ENCODE peak calls at places on chromosomes 6 and 20, in nine cellular contexts. One of them, this sample, is unnamed.

GRCh38 chr6:159522877-159523547 is 170.0 kb downstream of the SOD2 start:
- DNase-seq in endothelial cell: no peak
- DNase-seq in GM04503: no peak
- DNase-seq in hypothalamus: no peak
- DNase-seq in stimulated activated CD8-positive, alpha-beta memory T cell treated with anti-CD3 and anti-CD28 coated beads, Interleukin-15, amount 100 ng/mL, for 1 hour: no peak
- DNase-seq in fibroblast of mammary gland: no peak
- DNase-seq in BJ: no peak
- DNase-seq in cardiac fibroblast: no peak
- DNase-seq in GM13976: no peak
- DNase-seq in this sample: no peak

GRCh38 chr20:61802721-61803311 is 262.9 kb downstream of the TAF4 start:
- DNase-seq in endothelial cell: no peak
- DNase-seq in GM04503: no peak
- DNase-seq in hypothalamus: no peak
- DNase-seq in stimulated activated CD8-positive, alpha-beta memory T cell treated with anti-CD3 and anti-CD28 coated beads, Interleukin-15, amount 100 ng/mL, for 1 hour: no peak
- DNase-seq in fibroblast of mammary gland: no peak
- DNase-seq in BJ: no peak
- DNase-seq in cardiac fibroblast: no peak
- DNase-seq in GM13976: no peak
- DNase-seq in this sample: no peak

GRCh38 chr20:8344106-8344505 is 212.0 kb downstream of the PLCB1 start:
- DNase-seq in endothelial cell: no peak
- DNase-seq in GM04503: no peak
- DNase-seq in hypothalamus: no peak
- DNase-seq in stimulated activated CD8-positive, alpha-beta memory T cell treated with anti-CD3 and anti-CD28 coated beads, Interleukin-15, amount 100 ng/mL, for 1 hour: no peak
- DNase-seq in fibroblast of mammary gland: no peak
- DNase-seq in BJ: no peak
- DNase-seq in cardiac fibroblast: no peak
- DNase-seq in GM13976: no peak
- DNase-seq in this sample: no peak

GRCh38 chr6:133208183-133208755 is 32.9 kb upstream of the EYA4 start:
- DNase-seq in endothelial cell: no peak
- DNase-seq in GM04503: no peak
- DNase-seq in hypothalamus: no peak
- DNase-seq in stimulated activated CD8-positive, alpha-beta memory T cell treated with anti-CD3 and anti-CD28 coated beads, Interleukin-15, amount 100 ng/mL, for 1 hour: no peak
- DNase-seq in fibroblast of mammary gland: no peak
- DNase-seq in BJ: no peak
- DNase-seq in cardiac fibroblast: no peak
- DNase-seq in GM13976: no peak
- DNase-seq in this sample: no peak

GRCh38 chr6:105941616-105942412 is 144.3 kb upstream of the PRDM1 start:
- DNase-seq in endothelial cell: no peak
- DNase-seq in GM04503: peak; percentile 18
- DNase-seq in hypothalamus: no peak
- DNase-seq in stimulated activated CD8-positive, alpha-beta memory T cell treated with anti-CD3 and anti-CD28 coated beads, Interleukin-15, amount 100 ng/mL, for 1 hour: no peak
- DNase-seq in fibroblast of mammary gland: peak; percentile 51
- DNase-seq in BJ: no peak
- DNase-seq in cardiac fibroblast: no peak
- DNase-seq in GM13976: no peak
- DNase-seq in this sample: no peak

GRCh38 chr20:49801882-49802281 is 10.7 kb upstream of the SLC9A8 start:
- DNase-seq in endothelial cell: no peak
- DNase-seq in GM04503: no peak
- DNase-seq in hypothalamus: no peak
- DNase-seq in stimulated activated CD8-positive, alpha-beta memory T cell treated with anti-CD3 and anti-CD28 coated beads, Interleukin-15, amount 100 ng/mL, for 1 hour: no peak
- DNase-seq in fibroblast of mammary gland: no peak
- DNase-seq in BJ: no peak
- DNase-seq in cardiac fibroblast: no peak
- DNase-seq in GM13976: no peak
- DNase-seq in this sample: no peak

GRCh38 chr20:4563031-4563430 is 158.7 kb upstream of the PRND start:
- DNase-seq in endothelial cell: no peak
- DNase-seq in GM04503: no peak
- DNase-seq in hypothalamus: no peak
- DNase-seq in stimulated activated CD8-positive, alpha-beta memory T cell treated with anti-CD3 and anti-CD28 coated beads, Interleukin-15, amount 100 ng/mL, for 1 hour: no peak
- DNase-seq in fibroblast of mammary gland: no peak
- DNase-seq in BJ: no peak
- DNase-seq in cardiac fibroblast: no peak
- DNase-seq in GM13976: no peak
- DNase-seq in this sample: no peak

GRCh38 chr6:82842721-82843120 is 222.9 kb downstream of the UBE3D start:
- DNase-seq in endothelial cell: no peak
- DNase-seq in GM04503: peak; percentile 66
- DNase-seq in hypothalamus: no peak
- DNase-seq in stimulated activated CD8-positive, alpha-beta memory T cell treated with anti-CD3 and anti-CD28 coated beads, Interleukin-15, amount 100 ng/mL, for 1 hour: no peak
- DNase-seq in fibroblast of mammary gland: peak; percentile 58
- DNase-seq in BJ: peak; percentile 74
- DNase-seq in cardiac fibroblast: peak; percentile 65
- DNase-seq in GM13976: no peak
- DNase-seq in this sample: no peak

GRCh38 chr6:37049990-37050853 is 44.8 kb downstream of the FGD2 start:
- DNase-seq in endothelial cell: no peak
- DNase-seq in GM04503: no peak
- DNase-seq in hypothalamus: no peak
- DNase-seq in stimulated activated CD8-positive, alpha-beta memory T cell treated with anti-CD3 and anti-CD28 coated beads, Interleukin-15, amount 100 ng/mL, for 1 hour: no peak
- DNase-seq in fibroblast of mammary gland: no peak
- DNase-seq in BJ: no peak
- DNase-seq in cardiac fibroblast: no peak
- DNase-seq in GM13976: peak; percentile 83
- DNase-seq in this sample: no peak

GRCh38 chr6:33631971-33632585 is 11.0 kb downstream of the ITPR3 start:
- DNase-seq in endothelial cell: no peak
- DNase-seq in GM04503: no peak
- DNase-seq in hypothalamus: no peak
- DNase-seq in stimulated activated CD8-positive, alpha-beta memory T cell treated with anti-CD3 and anti-CD28 coated beads, Interleukin-15, amount 100 ng/mL, for 1 hour: no peak
- DNase-seq in fibroblast of mammary gland: no peak
- DNase-seq in BJ: no peak
- DNase-seq in cardiac fibroblast: no peak
- DNase-seq in GM13976: no peak
- DNase-seq in this sample: no peak

GRCh38 chr6:84057908-84058307 is 24.3 kb downstream of the MRAP2 start:
- DNase-seq in endothelial cell: no peak
- DNase-seq in GM04503: no peak
- DNase-seq in hypothalamus: no peak
- DNase-seq in stimulated activated CD8-positive, alpha-beta memory T cell treated with anti-CD3 and anti-CD28 coated beads, Interleukin-15, amount 100 ng/mL, for 1 hour: no peak
- DNase-seq in fibroblast of mammary gland: no peak
- DNase-seq in BJ: no peak
- DNase-seq in cardiac fibroblast: no peak
- DNase-seq in GM13976: no peak
- DNase-seq in this sample: no peak

GRCh38 chr20:59789641-59790040 is 143.8 kb downstream of the SYCP2 start:
- DNase-seq in endothelial cell: no peak
- DNase-seq in GM04503: no peak
- DNase-seq in hypothalamus: no peak
- DNase-seq in stimulated activated CD8-positive, alpha-beta memory T cell treated with anti-CD3 and anti-CD28 coated beads, Interleukin-15, amount 100 ng/mL, for 1 hour: no peak
- DNase-seq in fibroblast of mammary gland: no peak
- DNase-seq in BJ: no peak
- DNase-seq in cardiac fibroblast: no peak
- DNase-seq in GM13976: no peak
- DNase-seq in this sample: no peak

GRCh38 chr20:58125726-58126125 is 102.7 kb downstream of the ANKRD60 start:
- DNase-seq in endothelial cell: no peak
- DNase-seq in GM04503: no peak
- DNase-seq in hypothalamus: no peak
- DNase-seq in stimulated activated CD8-positive, alpha-beta memory T cell treated with anti-CD3 and anti-CD28 coated beads, Interleukin-15, amount 100 ng/mL, for 1 hour: no peak
- DNase-seq in fibroblast of mammary gland: no peak
- DNase-seq in BJ: no peak
- DNase-seq in cardiac fibroblast: no peak
- DNase-seq in GM13976: no peak
- DNase-seq in this sample: no peak

GRCh38 chr6:150392452-150393220 is 23.8 kb downstream of the IYD start:
- DNase-seq in endothelial cell: no peak
- DNase-seq in GM04503: no peak
- DNase-seq in hypothalamus: no peak
- DNase-seq in stimulated activated CD8-positive, alpha-beta memory T cell treated with anti-CD3 and anti-CD28 coated beads, Interleukin-15, amount 100 ng/mL, for 1 hour: no peak
- DNase-seq in fibroblast of mammary gland: no peak
- DNase-seq in BJ: no peak
- DNase-seq in cardiac fibroblast: no peak
- DNase-seq in GM13976: no peak
- DNase-seq in this sample: no peak

GRCh38 chr20:43984587-43984986 is 69.9 kb downstream of the TOX2 start:
- DNase-seq in endothelial cell: no peak
- DNase-seq in GM04503: no peak
- DNase-seq in hypothalamus: no peak
- DNase-seq in stimulated activated CD8-positive, alpha-beta memory T cell treated with anti-CD3 and anti-CD28 coated beads, Interleukin-15, amount 100 ng/mL, for 1 hour: no peak
- DNase-seq in fibroblast of mammary gland: no peak
- DNase-seq in BJ: no peak
- DNase-seq in cardiac fibroblast: peak; percentile 22
- DNase-seq in GM13976: no peak
- DNase-seq in this sample: no peak

GRCh38 chr20:53926428-53927028 is 143.9 kb downstream of the BCAS1 start:
- DNase-seq in endothelial cell: no peak
- DNase-seq in GM04503: peak; percentile 91
- DNase-seq in hypothalamus: no peak
- DNase-seq in stimulated activated CD8-positive, alpha-beta memory T cell treated with anti-CD3 and anti-CD28 coated beads, Interleukin-15, amount 100 ng/mL, for 1 hour: no peak
- DNase-seq in fibroblast of mammary gland: peak; percentile 98
- DNase-seq in BJ: peak; percentile 84
- DNase-seq in cardiac fibroblast: peak; percentile 94
- DNase-seq in GM13976: peak; percentile 58
- DNase-seq in this sample: no peak

GRCh38 chr6:112232845-112233256 is 21.5 kb downstream of the LAMA4 start:
- DNase-seq in endothelial cell: no peak
- DNase-seq in GM04503: no peak
- DNase-seq in hypothalamus: no peak
- DNase-seq in stimulated activated CD8-positive, alpha-beta memory T cell treated with anti-CD3 and anti-CD28 coated beads, Interleukin-15, amount 100 ng/mL, for 1 hour: no peak
- DNase-seq in fibroblast of mammary gland: peak; percentile 88
- DNase-seq in BJ: no peak
- DNase-seq in cardiac fibroblast: peak; percentile 94
- DNase-seq in GM13976: no peak
- DNase-seq in this sample: no peak

GRCh38 chr6:122571888-122572287 is 38.3 kb upstream of the PKIB start:
- DNase-seq in endothelial cell: no peak
- DNase-seq in GM04503: no peak
- DNase-seq in hypothalamus: no peak
- DNase-seq in stimulated activated CD8-positive, alpha-beta memory T cell treated with anti-CD3 and anti-CD28 coated beads, Interleukin-15, amount 100 ng/mL, for 1 hour: no peak
- DNase-seq in fibroblast of mammary gland: no peak
- DNase-seq in BJ: no peak
- DNase-seq in cardiac fibroblast: no peak
- DNase-seq in GM13976: no peak
- DNase-seq in this sample: no peak

This sample was measured in NCI-H1048.